ENCODE peak calls at places on chromosome 1, in seven cellular contexts. N is uterus, D is sigmoid colon, M is esophagus squamous epithelium, G is transverse colon, O is prostate gland, Q is esophagus muscularis mucosa. K is an unnamed sample.

GRCh38 chr1:201214461-201214860 is 23.8 kb downstream of the IGFN1 start:
- DNase-seq in O (no peak), M (no peak), D (no peak), Q (no peak), N (no peak), G (no peak), K (no peak)

GRCh38 chr1:153355445-153356071 is 2.1 kb upstream of the S100A9 start:
- DNase-seq in M (no peak), O (peak), G (peak), Q (no peak), D (no peak), N (no peak), K (no peak)

GRCh38 chr1:111565957-111566356 is 53.6 kb upstream of the RAP1A start:
- DNase-seq in G (no peak), N (no peak), M (no peak), O (no peak), Q (peak), D (no peak), K (no peak)

GRCh38 chr1:179234863-179235262 is 5.4 kb upstream of the ABL2 start:
- DNase-seq in M (no peak), D (no peak), N (no peak), G (no peak), O (no peak), Q (no peak), K (no peak)

GRCh38 chr1:175089319-175089718 is 21.7 kb downstream of the TNN start:
- DNase-seq in O (no peak), N (no peak), G (no peak), M (no peak), Q (no peak), D (no peak), K (no peak)

GRCh38 chr1:66711420-66711819 is 40.8 kb upstream of the DYNLT5 start:
- DNase-seq in Q (no peak), O (no peak), M (no peak), N (no peak), G (no peak), D (no peak), K (no peak)

GRCh38 chr1:44924835-44925464 is 61.4 kb downstream of the EIF2B3 start:
- DNase-seq in N (no peak), Q (no peak), G (no peak), O (no peak), M (no peak), D (no peak), K (no peak)

GRCh38 chr1:33943978-33944377 is 80.1 kb downstream of the HMGB4 start:
- DNase-seq in D (peak), O (no peak), Q (no peak), N (no peak), G (no peak), M (no peak), K (no peak)

GRCh38 chr1:165114022-165114888 is 242.3 kb downstream of the LMX1A start:
- DNase-seq in D (no peak), N (peak), O (peak), G (peak), Q (no peak), M (no peak), K (peak)

GRCh38 chr1:159803946-159804695 is 2.0 kb downstream of the FCRL6 start:
- DNase-seq in G (no peak), M (no peak), N (no peak), O (no peak), D (no peak), Q (no peak), K (no peak)

GRCh38 chr1:202310071-202310725 is 31.5 kb downstream of the UBE2T start:
- DNase-seq in O (no peak), G (no peak), M (no peak), D (no peak), N (no peak), Q (no peak), K (no peak)

GRCh38 chr1:222616535-222616934 is 1.4 kb upstream of the MIA3 start:
- DNase-seq in D (no peak), G (no peak), Q (no peak), O (no peak), N (peak), M (no peak), K (no peak)

GRCh38 chr1:38289034-38289433 is 242.4 kb upstream of the POU3F1 start:
- DNase-seq in Q (no peak), N (no peak), M (no peak), G (no peak), D (no peak), O (no peak), K (no peak)

GRCh38 chr1:19010995-19011696 is 54.7 kb upstream of the IFFO2 start:
- DNase-seq in M (no peak), D (peak), G (peak), Q (peak), N (peak), O (peak), K (peak)

GRCh38 chr1:219461891-219462528 is 150.9 kb downstream of the ZC3H11B start:
- DNase-seq in D (no peak), N (no peak), Q (no peak), M (no peak), G (no peak), O (no peak), K (no peak)

GRCh38 chr1:1283821-1284220 is 3.6 kb downstream of the SCNN1D start:
- DNase-seq in M (no peak), Q (no peak), G (peak), O (no peak), D (no peak), N (no peak), K (no peak)

GRCh38 chr1:225462714-225463574 is 35.1 kb upstream of the LBR start:
- DNase-seq in G (no peak), D (peak), N (peak), O (no peak), Q (no peak), M (no peak), K (no peak)

GRCh38 chr1:37108596-37109188 is 74.4 kb upstream of the GRIK3 start:
- DNase-seq in M (no peak), N (no peak), G (no peak), D (no peak), O (no peak), Q (no peak), K (no peak)

GRCh38 chr1:8201331-8201861 is 116.5 kb upstream of the SLC45A1 start:
- DNase-seq in M (no peak), Q (no peak), G (no peak), N (no peak), D (no peak), O (no peak), K (no peak)

GRCh38 chr1:95364546-95364945 is 130.5 kb downstream of the RWDD3 start:
- DNase-seq in D (no peak), N (no peak), G (no peak), M (no peak), O (no peak), Q (no peak), K (no peak)

GRCh38 chr1:62396871-62397270 is 40.0 kb upstream of the USP1 start:
- DNase-seq in G (no peak), N (no peak), M (no peak), Q (no peak), O (no peak), D (no peak), K (no peak)

GRCh38 chr1:182259229-182259872 is 132.2 kb downstream of the GLUL start:
- DNase-seq in M (no peak), D (peak), N (peak), O (peak), Q (peak), G (peak), K (peak)

GRCh38 chr1:30847358-30847972 is 61.1 kb downstream of the SDC3 start:
- DNase-seq in M (no peak), D (peak), G (peak), N (peak), Q (no peak), O (no peak), K (peak)

GRCh38 chr1:157849229-157849875 is 7.7 kb upstream of the CD5L start:
- DNase-seq in G (no peak), D (no peak), M (no peak), O (no peak), Q (no peak), N (no peak), K (no peak)

GRCh38 chr1:38558476-38559179 is 300.9 kb downstream of the RRAGC start:
- DNase-seq in Q (no peak), O (no peak), G (no peak), N (no peak), M (no peak), D (no peak), K (no peak)

GRCh38 chr1:78358145-78358544 is 132.6 kb upstream of the PTGFR start:
- DNase-seq in Q (no peak), O (no peak), N (no peak), G (no peak), D (no peak), M (no peak), K (no peak)

GRCh38 chr1:229158317-229159294 is 112.3 kb upstream of the RAB4A start:
- DNase-seq in N (peak), M (no peak), D (no peak), G (no peak), Q (no peak), O (no peak), K (peak)

GRCh38 chr1:41275831-41276230 is 33.7 kb upstream of the SCMH1 start:
- DNase-seq in G (no peak), N (no peak), Q (no peak), D (no peak), O (no peak), M (no peak), K (no peak)

GRCh38 chr1:159091547-159092397 is 15.2 kb upstream of the AIM2 start:
- DNase-seq in M (no peak), G (no peak), Q (no peak), D (no peak), O (no peak), N (no peak), K (no peak)

GRCh38 chr1:226403522-226404034 is 4.3 kb downstream of the PARP1 start:
- DNase-seq in Q (no peak), D (no peak), G (no peak), O (no peak), N (no peak), M (no peak), K (no peak)

GRCh38 chr1:65067491-65068201 is 80.4 kb upstream of the AK4 start:
- DNase-seq in D (peak), O (peak), Q (peak), G (peak), N (peak), M (no peak), K (peak)

GRCh38 chr1:224864006-224864405 is 65.5 kb upstream of the DNAH14 start:
- DNase-seq in G (no peak), M (no peak), N (no peak), D (no peak), Q (no peak), O (no peak), K (no peak)

GRCh38 chr1:87392241-87393192 is 63.8 kb downstream of the LMO4 start:
- DNase-seq in Q (no peak), O (no peak), M (no peak), G (no peak), N (no peak), D (no peak), K (no peak)

GRCh38 chr1:172447641-172448040 is 3.8 kb upstream of the PIGC start:
- DNase-seq in N (no peak), G (no peak), O (peak), D (no peak), Q (peak), M (no peak), K (no peak)

GRCh38 chr1:114558548-114558947 is 22.9 kb downstream of the BCAS2 start:
- DNase-seq in O (no peak), Q (no peak), N (no peak), G (no peak), D (no peak), M (no peak), K (no peak)

GRCh38 chr1:214603819-214604252 is 841 bp downstream of the CENPF start:
- DNase-seq in O (no peak), M (no peak), D (no peak), G (no peak), Q (no peak), N (no peak), K (no peak)

GRCh38 chr1:66618390-66618789 is 84.4 kb downstream of the SGIP1 start:
- DNase-seq in M (no peak), Q (no peak), D (no peak), N (no peak), G (no peak), O (no peak), K (no peak)

GRCh38 chr1:7177438-7178126 is 392.3 kb downstream of the CAMTA1 start:
- DNase-seq in G (no peak), M (no peak), Q (peak), N (no peak), O (no peak), D (no peak), K (no peak)
- TF ChIP-seq POLR2A in G (no peak), M (no peak), Q (no peak), N (no peak), O (no peak), D (no peak), K (no peak)

GRCh38 chr1:3777078-3777547 is 4.6 kb downstream of the SMIM1 start:
- DNase-seq in D (no peak), N (no peak), G (no peak), Q (no peak), M (no peak), O (no peak), K (no peak)

GRCh38 chr1:3776231-3777030 is 3.9 kb downstream of the SMIM1 start:
- DNase-seq in D (no peak), N (no peak), O (peak), M (no peak), Q (no peak), G (no peak), K (no peak)

GRCh38 chr1:3779265-3779911 is 6.8 kb downstream of the SMIM1 start:
- DNase-seq in G (no peak), O (no peak), Q (no peak), D (no peak), M (no peak), N (no peak), K (no peak)

GRCh38 chr1:3778590-3779264 is 6.2 kb downstream of the SMIM1 start:
- DNase-seq in M (no peak), O (no peak), Q (no peak), G (no peak), D (no peak), N (no peak), K (no peak)

DNA sequence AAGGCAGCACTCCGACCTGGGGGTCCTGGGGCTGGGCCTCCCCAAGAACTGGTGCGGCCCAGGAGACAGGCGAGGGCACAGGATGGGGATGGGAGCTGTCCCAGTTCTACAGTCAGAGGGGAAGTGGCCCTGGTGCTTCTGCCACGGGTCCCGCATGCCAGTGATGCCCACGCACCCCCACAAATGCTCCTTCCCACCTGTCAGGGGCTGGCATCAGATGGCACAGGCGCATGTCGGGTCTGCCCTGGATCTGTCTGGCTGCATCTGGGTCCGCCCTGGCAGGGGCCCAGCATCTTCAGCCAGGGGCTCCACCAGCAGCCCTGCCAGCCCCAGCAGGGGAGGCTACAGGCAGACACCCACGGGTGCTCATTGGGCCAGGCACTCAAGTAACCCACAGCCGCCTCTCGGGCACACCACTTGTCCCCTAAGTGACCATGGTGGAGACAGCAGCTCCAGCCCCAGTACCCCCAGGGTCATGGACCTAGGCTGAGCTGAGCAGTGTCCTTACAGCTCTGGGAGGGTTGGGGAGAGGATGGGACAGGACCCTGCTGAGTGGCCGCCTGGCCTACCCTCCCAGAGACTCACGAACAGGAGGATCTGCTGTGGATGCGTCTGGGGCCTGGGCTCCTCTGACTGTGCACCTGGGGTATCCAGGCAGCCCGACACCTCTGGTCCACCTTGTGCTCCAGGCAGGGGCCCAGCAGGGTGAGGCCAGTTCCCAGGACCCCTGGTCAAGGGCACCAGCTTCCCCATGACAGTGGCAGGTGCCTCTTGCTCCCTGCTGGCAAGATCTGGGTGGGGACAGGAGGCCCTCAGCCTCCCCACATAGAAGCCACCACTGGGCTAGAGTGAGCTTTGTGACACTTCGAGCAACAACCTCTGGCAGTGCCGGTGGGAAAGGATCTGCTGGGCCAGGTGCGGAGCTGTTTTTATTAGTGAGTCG is 5.4 kb downstream of the SMIM1 start:
- DNase-seq in Q (no peak), N (no peak), M (no peak), O (no peak), D (no peak), G (no peak), K (no peak)
- TF ChIP-seq POLR2A in Q (no peak), N (no peak), M (no peak), O (no peak), D (no peak), G (no peak), K (no peak)

GRCh38 chr1:73953611-73954010 is 244.4 kb downstream of the LRRIQ3 start:
- DNase-seq in G (no peak), D (no peak), O (no peak), N (no peak), M (no peak), Q (no peak), K (no peak)

GRCh38 chr1:73943270-73943669 is 254.7 kb downstream of the LRRIQ3 start:
- DNase-seq in Q (no peak), N (no peak), M (no peak), G (no peak), D (no peak), O (no peak), K (no peak)

GRCh38 chr1:73947009-73947408 is 251.0 kb downstream of the LRRIQ3 start:
- DNase-seq in N (no peak), G (no peak), Q (no peak), D (no peak), M (no peak), O (no peak), K (no peak)

GRCh38 chr1:73953186-73953585 is 244.8 kb downstream of the LRRIQ3 start:
- DNase-seq in M (no peak), D (no peak), G (no peak), N (no peak), Q (no peak), O (no peak), K (no peak)

DNA sequence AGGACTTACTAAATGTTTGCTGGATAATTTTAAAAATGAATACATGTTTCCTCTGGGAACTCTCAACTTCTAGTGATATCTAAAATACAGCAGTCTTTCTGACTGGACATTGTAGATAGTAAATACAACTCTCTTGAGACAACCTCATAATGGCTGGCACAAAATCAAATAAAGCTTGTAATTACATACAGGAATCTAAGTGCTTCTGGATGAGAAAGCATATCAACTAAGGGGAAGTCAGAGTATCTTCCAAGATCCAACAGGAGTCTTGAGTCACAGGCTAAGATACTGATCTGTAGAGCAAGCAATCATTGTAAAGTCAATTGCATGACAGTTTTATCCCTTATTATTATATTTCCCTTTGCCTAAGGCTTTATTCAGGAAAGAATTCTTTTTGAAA is 250.0 kb downstream of the LRRIQ3 start:
- DNase-seq in N (no peak), G (no peak), O (no peak), Q (no peak), M (no peak), D (no peak), K (no peak)
- TF ChIP-seq POLR2A in N (no peak), G (no peak), O (no peak), Q (no peak), M (no peak), D (no peak), K (no peak)

GRCh38 chr1:155255243-155256100 is at the start of gene ENTREP3:
- DNase-seq in Q (peak), D (peak), N (peak), M (no peak), O (peak), G (peak), K (peak)
- TF ChIP-seq POLR2A in Q (peak), D (peak), N (peak), M (peak), O (peak), G (peak), K (peak)

GRCh38 chr1:235864965-235865525 is 1.7 kb downstream of the LYST start:
- DNase-seq in O (no peak), Q (no peak), D (no peak), N (no peak), M (no peak), G (no peak), K (no peak)

GRCh38 chr1:235867903-235868469 is 1.3 kb upstream of the LYST start:
- DNase-seq in M (no peak), G (no peak), O (no peak), Q (no peak), N (no peak), D (no peak), K (no peak)

GRCh38 chr1:235866207-235866912 is at the start of gene LYST:
- DNase-seq in Q (no peak), G (peak), M (no peak), O (peak), D (peak), N (peak), K (peak)

GRCh38 chr1:235865565-235866206 is 1.0 kb downstream of the LYST start:
- DNase-seq in N (no peak), Q (no peak), D (no peak), O (no peak), M (no peak), G (no peak), K (no peak)

GRCh38 chr1:235866913-235867850 is 476 bp upstream of the LYST start:
- DNase-seq in N (peak), O (peak), Q (peak), M (peak), G (peak), D (peak), K (peak)
- TF ChIP-seq POLR2A in N (peak), O (no peak), Q (peak), M (peak), G (peak), D (peak), K (peak)

GRCh38 chr1:183470147-183470960 is 1.9 kb upstream of the SMG7 start:
- DNase-seq in M (peak), N (peak), Q (peak), G (peak), O (peak), D (peak), K (peak)
- TF ChIP-seq POLR2A in M (peak), N (peak), Q (no peak), G (peak), O (peak), D (peak), K (no peak)

GRCh38 chr1:101238681-101239094 is 1.9 kb downstream of the S1PR1 start:
- DNase-seq in M (no peak), Q (peak), G (peak), N (peak), O (peak), D (peak), K (peak)

GRCh38 chr1:101239095-101240040 is 2.5 kb downstream of the S1PR1 start:
- DNase-seq in Q (no peak), O (no peak), M (no peak), D (peak), N (no peak), G (no peak), K (no peak)

GRCh38 chr1:101236546-101237228 is at the start of gene S1PR1:
- DNase-seq in D (peak), M (no peak), G (peak), O (peak), N (peak), Q (no peak), K (peak)

GRCh38 chr1:101237229-101237837 is 514 bp downstream of the S1PR1 start:
- DNase-seq in D (no peak), O (no peak), M (no peak), N (peak), Q (no peak), G (no peak), K (no peak)

DNA sequence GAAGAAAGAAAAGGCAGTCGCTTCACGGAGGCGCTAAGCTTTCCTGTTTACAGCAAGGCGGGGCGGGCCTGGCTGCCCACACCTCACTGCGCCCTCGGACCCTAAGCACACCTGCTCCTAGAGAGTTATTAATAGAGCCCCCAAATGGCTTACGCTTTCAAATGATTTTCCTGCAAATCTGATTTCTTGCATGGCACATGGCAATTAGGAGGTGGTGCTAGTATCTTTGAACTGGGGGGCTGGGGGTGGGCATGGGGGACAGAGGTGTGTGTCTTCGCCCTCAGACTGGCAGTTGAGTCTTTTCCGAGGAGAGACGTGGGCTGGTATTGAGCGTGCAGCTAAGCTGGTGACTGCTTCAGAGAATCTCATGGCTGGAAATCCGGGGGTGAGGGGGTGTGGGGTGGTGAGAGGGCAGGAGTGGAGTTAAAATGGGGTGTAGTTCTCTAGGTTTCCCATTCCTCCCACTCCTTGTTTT is 1.3 kb downstream of the S1PR1 start:
- DNase-seq in D (no peak), Q (no peak), O (no peak), G (no peak), N (no peak), M (no peak), K (no peak)
- TF ChIP-seq POLR2A in D (no peak), Q (no peak), O (no peak), G (no peak), N (no peak), M (no peak), K (no peak)